ENCODE peak calls at places on chromosome 21, in five cellular contexts. One of them, this sample, is unnamed.

GRCh38 chr21:27422435-27422834 is 455.5 kb upstream of the ADAMTS5 start:
- DNase-seq in IMR-90: peak
- DNase-seq in mesendoderm: no peak
- DNase-seq in mesenchymal stem cell: peak
- DNase-seq in neuronal stem cell: no peak
- DNase-seq in this sample: no peak

GRCh38 chr21:33552093-33552998 is 9.5 kb downstream of the SON start:
- DNase-seq in IMR-90: peak
- DNase-seq in mesendoderm: no peak
- DNase-seq in mesenchymal stem cell: no peak
- DNase-seq in neuronal stem cell: no peak
- DNase-seq in this sample: no peak

GRCh38 chr21:40686526-40686925 is 160.4 kb downstream of the DSCAM start:
- DNase-seq in IMR-90: no peak
- DNase-seq in mesendoderm: no peak
- DNase-seq in mesenchymal stem cell: no peak
- DNase-seq in neuronal stem cell: no peak
- DNase-seq in this sample: no peak

GRCh38 chr21:18382141-18382540 is 21.4 kb downstream of the TMPRSS15 start:
- DNase-seq in IMR-90: no peak
- DNase-seq in mesendoderm: no peak
- DNase-seq in mesenchymal stem cell: no peak
- DNase-seq in neuronal stem cell: no peak
- DNase-seq in this sample: no peak

GRCh38 chr21:34592120-34592561 is 22.8 kb downstream of the RCAN1 start:
- DNase-seq in IMR-90: peak
- DNase-seq in mesendoderm: no peak
- DNase-seq in mesenchymal stem cell: peak
- DNase-seq in neuronal stem cell: no peak
- DNase-seq in this sample: no peak

GRCh38 chr21:39705849-39706248 is 39.1 kb upstream of the IGSF5 start:
- DNase-seq in IMR-90: peak
- DNase-seq in mesendoderm: no peak
- DNase-seq in mesenchymal stem cell: peak
- DNase-seq in neuronal stem cell: no peak
- DNase-seq in this sample: no peak

GRCh38 chr21:26966360-26966977 is 419 bp downstream of the ADAMTS5 start:
- DNase-seq in IMR-90: peak
- DNase-seq in mesendoderm: peak
- DNase-seq in mesenchymal stem cell: peak
- DNase-seq in neuronal stem cell: no peak
- DNase-seq in this sample: peak

GRCh38 chr21:46202592-46203202 is 18.4 kb upstream of the SPATC1L start:
- DNase-seq in IMR-90: no peak
- DNase-seq in mesendoderm: peak
- DNase-seq in mesenchymal stem cell: no peak
- DNase-seq in neuronal stem cell: no peak
- DNase-seq in this sample: no peak

GRCh38 chr21:40208206-40208950 is 341.1 kb downstream of the PCP4 start:
- DNase-seq in IMR-90: no peak
- DNase-seq in mesendoderm: no peak
- DNase-seq in mesenchymal stem cell: no peak
- DNase-seq in neuronal stem cell: no peak
- DNase-seq in this sample: no peak

GRCh38 chr21:40631201-40631600 is 215.8 kb downstream of the DSCAM start:
- DNase-seq in IMR-90: no peak
- DNase-seq in mesendoderm: no peak
- DNase-seq in mesenchymal stem cell: no peak
- DNase-seq in neuronal stem cell: no peak
- DNase-seq in this sample: no peak

GRCh38 chr21:38921511-38922215 is 115.9 kb downstream of the ETS2 start:
- DNase-seq in IMR-90: no peak
- DNase-seq in mesendoderm: no peak
- DNase-seq in mesenchymal stem cell: no peak
- DNase-seq in neuronal stem cell: no peak
- DNase-seq in this sample: no peak

GRCh38 chr21:25717491-25718139 is 17.1 kb downstream of the ATP5PF start:
- DNase-seq in IMR-90: peak
- DNase-seq in mesendoderm: no peak
- DNase-seq in mesenchymal stem cell: peak
- DNase-seq in neuronal stem cell: no peak
- DNase-seq in this sample: no peak

GRCh38 chr21:43726686-43727570 is 8.0 kb downstream of the PDXK start:
- DNase-seq in IMR-90: no peak
- DNase-seq in mesendoderm: no peak
- DNase-seq in mesenchymal stem cell: no peak
- DNase-seq in neuronal stem cell: no peak
- DNase-seq in this sample: no peak

GRCh38 chr21:37368536-37369279 is 2.1 kb downstream of the DYRK1A start:
- DNase-seq in IMR-90: peak
- DNase-seq in mesendoderm: no peak
- DNase-seq in mesenchymal stem cell: peak
- DNase-seq in neuronal stem cell: no peak
- DNase-seq in this sample: no peak

GRCh38 chr21:38092033-38092432 is 164.8 kb upstream of the KCNJ15 start:
- DNase-seq in IMR-90: no peak
- DNase-seq in mesendoderm: no peak
- DNase-seq in mesenchymal stem cell: no peak
- DNase-seq in neuronal stem cell: no peak
- DNase-seq in this sample: no peak

DNA sequence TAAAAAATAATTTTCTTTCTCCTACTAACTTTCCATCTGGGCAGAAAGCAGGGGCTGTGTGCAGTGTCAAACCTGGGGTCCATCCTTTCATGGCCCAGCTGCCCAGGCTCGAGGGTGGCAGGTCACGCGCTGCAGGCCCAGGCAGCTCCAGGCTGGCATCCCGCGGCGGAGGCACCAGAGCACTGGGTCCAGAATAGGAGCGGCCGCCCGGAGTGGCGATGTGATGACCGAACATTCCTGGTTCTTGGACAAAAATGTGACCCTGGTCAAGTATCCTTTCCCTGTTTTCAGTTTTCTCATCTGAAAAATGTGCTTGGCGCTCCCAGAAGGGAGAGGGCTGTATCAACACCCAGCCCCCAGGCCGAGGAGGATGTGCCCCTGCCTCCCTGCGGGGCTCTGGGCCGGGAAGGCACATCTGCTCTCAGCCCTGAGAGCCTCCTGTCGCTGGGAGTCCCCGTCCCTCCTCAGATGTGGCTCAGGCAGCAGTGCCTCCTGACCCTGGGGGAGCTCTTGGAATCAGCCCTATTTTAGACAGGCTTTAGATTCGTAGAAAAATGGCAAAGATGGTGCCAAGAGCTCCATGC is 29.3 kb downstream of the SLX9 start:
- DNase-seq in IMR-90: no peak
- DNase-seq in mesendoderm: no peak
- DNase-seq in mesenchymal stem cell: no peak
- DNase-seq in neuronal stem cell: no peak
- DNase-seq in this sample: no peak
- H3K4ac ChIP-seq in IMR-90: peak
- H3K4ac ChIP-seq in mesendoderm: no peak
- H3K4ac ChIP-seq in mesenchymal stem cell: no peak
- H3K4ac ChIP-seq in neuronal stem cell: no peak
- H3K4ac ChIP-seq in this sample: no peak

GRCh38 chr21:20662523-20662922 is 335.7 kb upstream of the NCAM2 start:
- DNase-seq in IMR-90: no peak
- DNase-seq in mesendoderm: peak
- DNase-seq in mesenchymal stem cell: no peak
- DNase-seq in neuronal stem cell: no peak
- DNase-seq in this sample: peak
- H2BK5ac ChIP-seq in IMR-90: no peak
- H2BK5ac ChIP-seq in mesendoderm: no peak
- H2BK5ac ChIP-seq in mesenchymal stem cell: no peak
- H2BK5ac ChIP-seq in neuronal stem cell: no peak
- H2BK5ac ChIP-seq in this sample: no peak

GRCh38 chr21:31255036-31255435 is 89.0 kb downstream of the TIAM1 start:
- DNase-seq in IMR-90: no peak
- DNase-seq in mesendoderm: peak
- DNase-seq in mesenchymal stem cell: no peak
- DNase-seq in neuronal stem cell: no peak
- DNase-seq in this sample: no peak
- H3K4ac ChIP-seq in IMR-90: no peak
- H3K4ac ChIP-seq in mesendoderm: no peak
- H3K4ac ChIP-seq in mesenchymal stem cell: no peak
- H3K4ac ChIP-seq in neuronal stem cell: peak
- H3K4ac ChIP-seq in this sample: no peak

GRCh38 chr21:15627823-15628222 is 102.0 kb upstream of the USP25 start:
- DNase-seq in IMR-90: no peak
- DNase-seq in mesendoderm: no peak
- DNase-seq in mesenchymal stem cell: peak
- DNase-seq in neuronal stem cell: no peak
- DNase-seq in this sample: no peak
- H2BK5ac ChIP-seq in IMR-90: no peak
- H2BK5ac ChIP-seq in mesendoderm: no peak
- H2BK5ac ChIP-seq in mesenchymal stem cell: no peak
- H2BK5ac ChIP-seq in neuronal stem cell: no peak
- H2BK5ac ChIP-seq in this sample: no peak

DNA sequence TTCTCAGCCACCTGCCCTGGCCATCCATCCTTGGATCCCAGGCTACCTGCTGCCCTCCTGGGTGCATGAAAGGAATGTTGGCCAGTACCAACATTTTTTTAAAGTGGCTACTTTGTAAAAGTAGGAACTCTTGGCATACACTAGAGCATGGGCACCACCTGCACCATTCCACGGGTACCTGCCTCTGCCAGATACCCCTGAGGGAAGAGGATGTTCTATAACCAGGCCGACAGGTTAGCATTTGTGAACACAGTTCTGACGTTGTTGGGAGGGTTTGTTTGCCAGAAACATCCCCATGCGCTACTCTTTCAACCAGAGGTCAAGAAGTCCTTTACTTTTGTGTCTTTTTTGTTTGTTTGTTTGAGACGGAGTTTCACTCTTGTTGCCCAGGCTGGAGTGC is 43.0 kb downstream of the EVA1C start:
- DNase-seq in IMR-90: no peak
- DNase-seq in mesendoderm: no peak
- DNase-seq in mesenchymal stem cell: no peak
- DNase-seq in neuronal stem cell: no peak
- DNase-seq in this sample: no peak
- H3K4ac ChIP-seq in IMR-90: no peak
- H3K4ac ChIP-seq in mesendoderm: no peak
- H3K4ac ChIP-seq in mesenchymal stem cell: no peak
- H3K4ac ChIP-seq in neuronal stem cell: no peak
- H3K4ac ChIP-seq in this sample: no peak

GRCh38 chr21:42515708-42516502 is 2.3 kb downstream of the SLC37A1 start:
- DNase-seq in IMR-90: no peak
- DNase-seq in mesendoderm: no peak
- DNase-seq in mesenchymal stem cell: peak
- DNase-seq in neuronal stem cell: no peak
- DNase-seq in this sample: no peak
- H2BK5ac ChIP-seq in IMR-90: no peak
- H2BK5ac ChIP-seq in mesendoderm: no peak
- H2BK5ac ChIP-seq in mesenchymal stem cell: no peak
- H2BK5ac ChIP-seq in neuronal stem cell: no peak
- H2BK5ac ChIP-seq in this sample: no peak

DNA sequence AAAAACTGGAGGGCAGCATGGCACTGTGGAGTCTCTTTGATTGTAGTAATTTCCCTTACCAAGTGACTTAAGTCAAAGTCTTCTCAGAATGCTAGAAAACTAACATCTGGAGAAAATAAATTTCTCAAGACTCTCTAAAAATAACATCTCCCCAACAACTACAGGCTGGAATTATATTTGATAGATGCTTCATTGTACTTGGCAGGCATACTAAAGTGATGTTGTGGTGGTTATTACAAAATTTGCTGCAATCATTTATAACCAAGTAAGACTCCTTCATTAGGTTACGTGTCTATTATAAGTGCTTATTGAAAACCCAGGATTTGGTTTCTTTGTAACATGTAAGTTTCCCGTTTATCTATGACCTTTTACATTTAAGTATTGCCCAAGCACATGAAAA is 132.9 kb upstream of the NRIP1 start:
- DNase-seq in IMR-90: no peak
- DNase-seq in mesendoderm: no peak
- DNase-seq in mesenchymal stem cell: no peak
- DNase-seq in neuronal stem cell: no peak
- DNase-seq in this sample: no peak
- H3K4ac ChIP-seq in IMR-90: no peak
- H3K4ac ChIP-seq in mesendoderm: no peak
- H3K4ac ChIP-seq in mesenchymal stem cell: no peak
- H3K4ac ChIP-seq in neuronal stem cell: no peak
- H3K4ac ChIP-seq in this sample: no peak

GRCh38 chr21:36059823-36060158 is 535 bp downstream of the SETD4 start:
- DNase-seq in IMR-90: no peak
- DNase-seq in mesendoderm: no peak
- DNase-seq in mesenchymal stem cell: no peak
- DNase-seq in neuronal stem cell: no peak
- DNase-seq in this sample: no peak
- H2BK5ac ChIP-seq in IMR-90: peak
- H2BK5ac ChIP-seq in mesendoderm: peak
- H2BK5ac ChIP-seq in mesenchymal stem cell: no peak
- H2BK5ac ChIP-seq in neuronal stem cell: peak
- H2BK5ac ChIP-seq in this sample: no peak